ENCODE peak calls at places on chromosomes 3 and 15, in seven cellular contexts. G is DND-41, W is neural progenitor cell, N is OCI-LY7, T is cardiac muscle cell, J is left ventricle myocardium inferior, I is fibroblast of lung. A is an unnamed sample.

GRCh38 chr3:43231276-43232000 is 54.9 kb upstream of the SNRK start:
- DNase-seq in G (no peak), W (no peak), N (no peak), T (peak), J (no peak), I (peak), A (no peak)

GRCh38 chr3:183210862-183211341 is 42.2 kb upstream of the B3GNT5 start:
- DNase-seq in G (no peak), W (no peak), N (no peak), T (no peak), J (no peak), I (no peak), A (no peak)

GRCh38 chr3:17081520-17081919 is 196.8 kb downstream of the PLCL2 start:
- DNase-seq in G (no peak), W (no peak), N (no peak), T (no peak), J (no peak), I (no peak), A (no peak)

GRCh38 chr3:184260571-184261269 is 633 bp downstream of the CAMK2N2 start:
- DNase-seq in G (no peak), W (peak), N (no peak), T (no peak), J (no peak), I (no peak), A (no peak)

GRCh38 chr3:31230834-31231233 is 301.9 kb upstream of the STT3B start:
- DNase-seq in G (peak), W (no peak), N (no peak), T (no peak), J (no peak), I (no peak), A (no peak)

GRCh38 chr15:69017978-69018377 is 3.5 kb downstream of the NOX5 start:
- DNase-seq in G (no peak), W (no peak), N (no peak), T (no peak), J (no peak), I (no peak), A (no peak)

GRCh38 chr15:46059921-46060565 is 425.2 kb downstream of the SQOR start:
- DNase-seq in G (no peak), W (no peak), N (no peak), T (no peak), J (no peak), I (no peak), A (no peak)

GRCh38 chr15:61051570-61052031 is 177.5 kb downstream of the RORA start:
- DNase-seq in G (no peak), W (peak), N (peak), T (peak), J (peak), I (peak), A (no peak)

GRCh38 chr3:11140054-11140712 is 14.1 kb upstream of the HRH1 start:
- DNase-seq in G (peak), W (no peak), N (peak), T (no peak), J (no peak), I (peak), A (peak)

GRCh38 chr15:81264072-81264857 is 59.7 kb downstream of the STARD5 start:
- DNase-seq in G (no peak), W (no peak), N (no peak), T (no peak), J (no peak), I (no peak), A (no peak)

GRCh38 chr3:160963949-160964348 is 141.2 kb downstream of the B3GALNT1 start:
- DNase-seq in G (no peak), W (no peak), N (no peak), T (no peak), J (no peak), I (no peak), A (no peak)

GRCh38 chr3:128280466-128281455 is 127.5 kb downstream of the EEFSEC start:
- DNase-seq in G (no peak), W (peak), N (no peak), T (no peak), J (no peak), I (no peak), A (no peak)

GRCh38 chr15:68192117-68192516 is 13.0 kb downstream of the CALML4 start:
- DNase-seq in G (no peak), W (no peak), N (no peak), T (no peak), J (no peak), I (no peak), A (no peak)

GRCh38 chr3:85939026-85939616 is 980.3 kb downstream of the CADM2 start:
- DNase-seq in G (no peak), W (no peak), N (no peak), T (no peak), J (no peak), I (peak), A (no peak)

GRCh38 chr3:108133858-108134554 is 43.2 kb upstream of the CD47 start:
- DNase-seq in G (no peak), W (no peak), N (peak), T (peak), J (no peak), I (no peak), A (peak)

GRCh38 chr3:12135029-12135634 is 23.6 kb downstream of the TIMP4 start:
- DNase-seq in G (peak), W (peak), N (peak), T (peak), J (peak), I (peak), A (peak)

GRCh38 chr15:65346856-65347598 is 30.8 kb downstream of the IGDCC3 start:
- DNase-seq in G (no peak), W (no peak), N (no peak), T (no peak), J (no peak), I (no peak), A (no peak)

GRCh38 chr3:39408493-39409372 is 2.2 kb downstream of the RPSA start:
- DNase-seq in G (no peak), W (no peak), N (peak), T (no peak), J (no peak), I (no peak), A (peak)

GRCh38 chr15:44710236-44711088 is 661 bp downstream of the PATL2 start:
- DNase-seq in G (peak), W (no peak), N (peak), T (peak), J (peak), I (peak), A (peak)

GRCh38 chr3:118550122-118550521 is 484.5 kb downstream of the IGSF11 start:
- DNase-seq in G (no peak), W (no peak), N (no peak), T (no peak), J (no peak), I (no peak), A (no peak)

GRCh38 chr15:65916664-65917406 is 47.5 kb downstream of the RAB11A start:
- DNase-seq in G (no peak), W (peak), N (peak), T (peak), J (peak), I (peak), A (peak)

GRCh38 chr3:157477441-157477840 is 25.8 kb downstream of the VEPH1 start:
- DNase-seq in G (no peak), W (no peak), N (no peak), T (no peak), J (no peak), I (no peak), A (no peak)

GRCh38 chr3:77526573-77526972 is 486.7 kb downstream of the ROBO2 start:
- DNase-seq in G (no peak), W (no peak), N (no peak), T (no peak), J (no peak), I (no peak), A (no peak)

GRCh38 chr3:125214738-125215137 is 2.2 kb upstream of the SLC12A8 start:
- DNase-seq in G (no peak), W (no peak), N (no peak), T (no peak), J (no peak), I (no peak), A (peak)

GRCh38 chr15:92637621-92638020 is 18.0 kb downstream of the FAM174B start:
- DNase-seq in G (no peak), W (no peak), N (no peak), T (no peak), J (no peak), I (no peak), A (no peak)

GRCh38 chr15:31025996-31026395 is 34.6 kb upstream of the MTMR10 start:
- DNase-seq in G (no peak), W (no peak), N (no peak), T (no peak), J (no peak), I (no peak), A (no peak)

GRCh38 chr15:43775411-43775965 is 1.3 kb downstream of the ELL3 start:
- DNase-seq in G (no peak), W (peak), N (peak), T (no peak), J (no peak), I (peak), A (no peak)

GRCh38 chr3:9749663-9750555 is at the start of gene OGG1:
- DNase-seq in G (peak), W (peak), N (peak), T (peak), J (peak), I (peak), A (peak)
- TF ChIP-seq CTCF in G (no peak), W (peak), N (no peak), T (no peak), J (no peak), I (no peak), A (no peak)

DNA sequence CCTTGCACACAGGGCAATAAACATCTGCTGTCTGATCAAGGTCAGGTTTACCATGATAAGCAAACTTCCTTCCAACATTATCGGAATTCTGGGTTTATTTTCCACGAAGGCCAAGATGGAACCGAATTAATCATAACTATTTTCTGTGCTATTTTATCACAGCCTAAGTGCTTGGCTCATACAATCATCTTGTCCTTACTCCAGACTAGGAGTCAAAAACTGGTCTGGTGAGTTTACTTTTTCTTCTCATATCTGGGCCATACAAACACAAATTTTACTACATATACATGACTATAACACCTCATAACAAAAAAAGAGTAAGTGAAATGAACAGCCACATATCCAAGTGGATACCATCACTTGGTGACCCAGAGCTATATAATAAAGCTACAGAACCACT is 2.3 kb downstream of the FBN1 start:
- DNase-seq in G (no peak), W (no peak), N (no peak), T (peak), J (no peak), I (no peak), A (no peak)
- H3K4me3 ChIP-seq in G (no peak), W (peak), N (no peak), T (no peak), J (peak), I (peak), A (peak)

GRCh38 chr15:40059821-40060220 is 20.8 kb upstream of the SRP14 start:
- DNase-seq in G (no peak), W (no peak), N (no peak), T (no peak), J (no peak), I (no peak), A (no peak)

GRCh38 chr15:40062816-40063562 is 24.0 kb upstream of the SRP14 start:
- DNase-seq in G (no peak), W (peak), N (no peak), T (no peak), J (no peak), I (no peak), A (no peak)

GRCh38 chr15:40061212-40061901 is 22.4 kb upstream of the SRP14 start:
- DNase-seq in G (no peak), W (no peak), N (no peak), T (no peak), J (no peak), I (no peak), A (peak)

GRCh38 chr15:40058476-40059140 is 19.6 kb upstream of the SRP14 start:
- DNase-seq in G (no peak), W (no peak), N (no peak), T (peak), J (no peak), I (peak), A (peak)

GRCh38 chr15:40060241-40060961 is 21.4 kb upstream of the SRP14 start:
- DNase-seq in G (no peak), W (no peak), N (no peak), T (no peak), J (no peak), I (no peak), A (no peak)
- TF ChIP-seq CTCF in G (no peak), W (no peak), N (no peak), T (no peak), J (no peak), I (no peak), A (no peak)

DNA sequence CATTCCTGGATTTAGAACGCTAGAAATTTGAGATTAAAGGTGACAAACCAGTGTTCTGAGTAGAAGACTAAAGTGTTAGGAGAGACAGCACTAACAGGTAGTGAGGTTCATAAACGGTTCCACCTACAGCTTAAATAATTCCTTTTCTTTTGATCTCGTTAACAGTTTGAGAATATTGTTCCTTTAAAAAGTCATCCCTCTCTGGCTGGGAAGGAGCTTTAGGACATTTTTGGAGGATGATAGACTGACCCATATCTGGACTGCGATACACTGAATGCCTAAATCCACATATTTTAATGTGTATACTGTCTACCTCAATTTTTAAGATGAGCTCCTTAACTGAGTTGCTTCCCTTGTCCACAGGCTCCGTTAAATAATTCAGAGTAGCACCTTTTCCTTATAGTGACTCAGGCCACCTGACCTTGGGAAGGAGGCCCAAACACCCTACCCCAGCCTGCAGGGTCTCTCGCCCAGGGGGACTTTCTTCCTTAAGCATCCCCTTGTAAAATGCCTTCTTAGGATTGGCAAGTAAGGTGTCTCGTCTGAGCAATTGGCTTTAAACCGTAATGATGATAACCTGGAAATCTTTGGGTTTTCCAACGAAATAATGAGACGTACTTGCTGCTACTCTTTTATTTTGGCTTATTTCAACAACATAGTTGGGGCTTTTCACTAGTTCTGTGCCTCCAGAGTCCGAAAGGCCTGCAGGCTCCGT is 3.3 kb downstream of the TRIM71 start:
- DNase-seq in G (no peak), W (peak), N (no peak), T (no peak), J (no peak), I (no peak), A (no peak)
- H3K4me3 ChIP-seq in G (no peak), W (peak), N (no peak), T (peak), J (peak), I (no peak), A (no peak)

GRCh38 chr15:98855067-98855814 is 152.4 kb downstream of the PGPEP1L start:
- DNase-seq in G (no peak), W (no peak), N (no peak), T (no peak), J (no peak), I (no peak), A (no peak)
- TF ChIP-seq CTCF in G (no peak), W (no peak), N (no peak), T (no peak), J (no peak), I (no peak), A (no peak)

GRCh38 chr3:54120657-54121403 is 1.5 kb upstream of the CACNA2D3 start:
- DNase-seq in G (no peak), W (peak), N (peak), T (peak), J (no peak), I (no peak), A (peak)
- H3K4me3 ChIP-seq in G (no peak), W (peak), N (peak), T (peak), J (peak), I (peak), A (peak)

A was measured in GM12865.